ENCODE peak calls at places on chromosomes 5 and 9, in seven cellular contexts. H is tibial nerve; F is CD8-positive, alpha-beta memory T cell; Y is psoas muscle; S is NCI-H187 treated with DMSO at 0.1 percent for 48 hours; T is stimulated activated naive B cell treated with anti-CD40 and anti-IgM and Interleukin-4, amounts not matched to agents 10 μg/mL and 1 μg/mL and 100 μg/mL, for 72 hours; G is GF-D8. C is an unnamed sample.

GRCh38 chr5:125006011-125006685 is 259.7 kb upstream of the ZNF608 start:
- DNase-seq in H (no peak), F (no peak), Y (no peak), S (no peak), T (peak), G (no peak), C (peak)

GRCh38 chr5:63263409-63263808 is 684.8 kb downstream of the LRRC70 start:
- DNase-seq in H (no peak), F (no peak), Y (no peak), S (no peak), T (no peak), G (no peak), C (no peak)

GRCh38 chr9:137241490-137242328 is 622 bp downstream of the TUBB4B start:
- DNase-seq in H (peak), F (no peak), Y (peak), S (no peak), T (no peak), G (no peak), C (no peak)

GRCh38 chr9:134492281-134492691 is 149.3 kb upstream of the COL5A1 start:
- DNase-seq in H (peak), F (no peak), Y (no peak), S (no peak), T (no peak), G (no peak), C (no peak)

GRCh38 chr9:136886610-136887597 is 588 bp downstream of the TRAF2 start:
- DNase-seq in H (no peak), F (no peak), Y (peak), S (no peak), T (peak), G (no peak), C (no peak)

GRCh38 chr9:113446323-113446740 is 17.2 kb upstream of the RGS3 start:
- DNase-seq in H (no peak), F (peak), Y (no peak), S (no peak), T (no peak), G (no peak), C (no peak)

GRCh38 chr5:160359816-160360215 is 10.6 kb downstream of the C1QTNF2 start:
- DNase-seq in H (no peak), F (no peak), Y (no peak), S (no peak), T (no peak), G (no peak), C (no peak)

GRCh38 chr5:539469-540214 is 15.4 kb upstream of the SLC9A3 start:
- DNase-seq in H (no peak), F (no peak), Y (peak), S (no peak), T (no peak), G (no peak), C (no peak)

GRCh38 chr9:108650826-108651225 is 205.0 kb downstream of the ACTL7B start:
- DNase-seq in H (no peak), F (no peak), Y (no peak), S (no peak), T (no peak), G (no peak), C (no peak)

GRCh38 chr5:124870070-124870469 is 123.6 kb upstream of the ZNF608 start:
- DNase-seq in H (no peak), F (no peak), Y (no peak), S (no peak), T (no peak), G (no peak), C (no peak)

GRCh38 chr9:27395484-27395921 is 98.6 kb upstream of the EQTN start:
- DNase-seq in H (no peak), F (no peak), Y (no peak), S (peak), T (no peak), G (no peak), C (no peak)

GRCh38 chr5:145946112-145946861 is 9.9 kb downstream of the SH3RF2 start:
- DNase-seq in H (no peak), F (no peak), Y (peak), S (no peak), T (no peak), G (no peak), C (no peak)

GRCh38 chr5:176353533-176353932 is 8.0 kb downstream of the KIAA1191 start:
- DNase-seq in H (no peak), F (no peak), Y (no peak), S (no peak), T (no peak), G (no peak), C (no peak)

GRCh38 chr9:8134629-8135028 is 335.1 kb upstream of the DMAC1 start:
- DNase-seq in H (no peak), F (no peak), Y (no peak), S (no peak), T (no peak), G (no peak), C (no peak)

GRCh38 chr5:83562817-83563557 is 91.4 kb downstream of the VCAN start:
- DNase-seq in H (no peak), F (no peak), Y (no peak), S (no peak), T (no peak), G (no peak), C (no peak)

GRCh38 chr5:135269828-135270545 is 129.0 kb downstream of the MACROH2A1 start:
- DNase-seq in H (no peak), F (no peak), Y (peak), S (no peak), T (no peak), G (no peak), C (no peak)

GRCh38 chr9:122179054-122179689 is 19.5 kb downstream of the MORN5 start:
- DNase-seq in H (no peak), F (no peak), Y (no peak), S (no peak), T (no peak), G (no peak), C (no peak)

GRCh38 chr9:78215706-78216105 is 20.2 kb upstream of the CEP78 start:
- DNase-seq in H (no peak), F (no peak), Y (no peak), S (no peak), T (no peak), G (no peak), C (no peak)

GRCh38 chr5:124025306-124025705 is 513.3 kb downstream of the CSNK1G3 start:
- DNase-seq in H (no peak), F (no peak), Y (no peak), S (no peak), T (no peak), G (no peak), C (no peak)

GRCh38 chr9:89919171-89919681 is 314.4 kb downstream of the GADD45G start:
- DNase-seq in H (no peak), F (no peak), Y (no peak), S (no peak), T (peak), G (no peak), C (no peak)

GRCh38 chr9:85723220-85723619 is 18.5 kb downstream of the AGTPBP1 start:
- DNase-seq in H (no peak), F (peak), Y (no peak), S (no peak), T (no peak), G (no peak), C (no peak)

GRCh38 chr9:77883846-77884771 is 147.5 kb downstream of the GNAQ start:
- DNase-seq in H (no peak), F (no peak), Y (no peak), S (no peak), T (no peak), G (no peak), C (no peak)

GRCh38 chr9:3856592-3856991 is 330.8 kb upstream of the RFX3 start:
- DNase-seq in H (no peak), F (no peak), Y (no peak), S (no peak), T (no peak), G (no peak), C (no peak)

C was measured in NCI-H1436 treated with DMSO at 0.1 percent for 48 hours.